ENCODE peak calls at places on chromosomes 2 and 18, in four cellular contexts. One of them, this sample, is unnamed.

GRCh38 chr2:42636956-42637355 is 68.5 kb downstream of the MTA3 start:
- DNase-seq in HCEC 1CT: no peak
- DNase-seq in GM13977: no peak
- DNase-seq in substantia nigra: no peak
- DNase-seq in this sample: no peak

GRCh38 chr18:14124689-14125088 is 7.5 kb downstream of the ZNF519 start:
- DNase-seq in substantia nigra: no peak
- DNase-seq in GM13977: no peak
- DNase-seq in HCEC 1CT: no peak
- DNase-seq in this sample: no peak

GRCh38 chr2:179096090-179096489 is 46.2 kb upstream of the CCDC141 start:
- DNase-seq in GM13977: peak; percentile 5
- DNase-seq in HCEC 1CT: no peak
- DNase-seq in substantia nigra: no peak
- DNase-seq in this sample: peak; percentile 40

GRCh38 chr18:9494778-9495302 is 19.5 kb downstream of the RALBP1 start:
- DNase-seq in substantia nigra: no peak
- DNase-seq in HCEC 1CT: peak; percentile 15
- DNase-seq in GM13977: no peak
- DNase-seq in this sample: peak; percentile 56

GRCh38 chr2:227472265-227473018 is 486 bp downstream of the AGFG1 start:
- DNase-seq in HCEC 1CT: peak; percentile 28
- DNase-seq in substantia nigra: peak; percentile 44
- DNase-seq in GM13977: peak; percentile 78
- DNase-seq in this sample: no peak

GRCh38 chr2:226398580-226398979 is 401.0 kb downstream of the IRS1 start:
- DNase-seq in substantia nigra: no peak
- DNase-seq in HCEC 1CT: no peak
- DNase-seq in GM13977: no peak
- DNase-seq in this sample: no peak

GRCh38 chr2:23760746-23761145 is 166.2 kb downstream of the ATAD2B start:
- DNase-seq in GM13977: no peak
- DNase-seq in substantia nigra: no peak
- DNase-seq in HCEC 1CT: peak; percentile 65
- DNase-seq in this sample: no peak

GRCh38 chr18:24400587-24400986 is 3.0 kb upstream of the OSBPL1A start:
- DNase-seq in substantia nigra: no peak
- DNase-seq in HCEC 1CT: no peak
- DNase-seq in GM13977: no peak
- DNase-seq in this sample: no peak

GRCh38 chr2:220533485-220533884 is 906.1 kb downstream of the SLC4A3 start:
- DNase-seq in HCEC 1CT: peak; percentile 47
- DNase-seq in substantia nigra: no peak
- DNase-seq in GM13977: peak; percentile 14
- DNase-seq in this sample: peak; percentile 1

GRCh38 chr18:79779700-79780190 is 18.0 kb upstream of the KCNG2 start:
- DNase-seq in GM13977: no peak
- DNase-seq in substantia nigra: no peak
- DNase-seq in HCEC 1CT: no peak
- DNase-seq in this sample: no peak

GRCh38 chr2:241734467-241735208 is at the start of gene D2HGDH:
- DNase-seq in HCEC 1CT: peak; percentile 75
- DNase-seq in GM13977: peak; percentile 99
- DNase-seq in substantia nigra: peak; percentile 86
- DNase-seq in this sample: no peak

GRCh38 chr2:183093857-183094657 is 15.5 kb downstream of the DUSP19 start:
- DNase-seq in GM13977: peak; percentile 34
- DNase-seq in HCEC 1CT: peak; percentile 75
- DNase-seq in substantia nigra: no peak
- DNase-seq in this sample: peak; percentile 26

GRCh38 chr2:125745514-125745913 is 910.4 kb upstream of the GYPC start:
- DNase-seq in substantia nigra: no peak
- DNase-seq in GM13977: no peak
- DNase-seq in HCEC 1CT: no peak
- DNase-seq in this sample: peak; percentile 11